ENCODE peak calls at places on chromosomes 3 and 15, in ten cellular contexts. Q, L, N, O, U, Y, Z, K, F and B are unnamed samples.

GRCh38 chr15:29034151-29034550 is 148.4 kb downstream of the APBA2 start:
- DNase-seq in Q (peak; percentile 44), L (no peak), N (no peak), O (no peak), U (no peak), Y (no peak), Z (no peak), K (no peak), F (no peak), B (no peak)

GRCh38 chr3:9248232-9249191 is 934 bp downstream of the SRGAP3 start:
- DNase-seq in Q (no peak), L (no peak), N (peak; percentile 37), O (no peak), U (peak; percentile 32), Y (no peak), Z (peak; percentile 69), K (no peak), F (no peak), B (peak; percentile 13)

GRCh38 chr15:70269991-70270751 is 172.5 kb upstream of the TLE3 start:
- DNase-seq in Q (no peak), L (peak; percentile 47), N (no peak), O (peak; percentile 63), U (no peak), Y (no peak), Z (peak; percentile 85), K (peak; percentile 49), F (no peak), B (peak; percentile 76)

GRCh38 chr3:133563186-133563591 is 10.3 kb upstream of the CDV3 start:
- DNase-seq in Q (peak; percentile 38), L (no peak), N (no peak), O (no peak), U (no peak), Y (no peak), Z (no peak), K (no peak), F (no peak), B (no peak)

GRCh38 chr3:101166150-101166549 is 154.2 kb downstream of the IMPG2 start:
- DNase-seq in Q (no peak), L (no peak), N (no peak), O (no peak), U (no peak), Y (no peak), Z (no peak), K (no peak), F (no peak), B (no peak)

GRCh38 chr3:70056081-70056480 is 56.5 kb downstream of the SAMMSON start:
- DNase-seq in Q (no peak), L (no peak), N (no peak), O (no peak), U (no peak), Y (no peak), Z (no peak), K (no peak), F (no peak), B (no peak)

GRCh38 chr3:74027121-74027520 is 402.4 kb upstream of the PDZRN3 start:
- DNase-seq in Q (no peak), L (no peak), N (no peak), O (no peak), U (no peak), Y (no peak), Z (no peak), K (no peak), F (no peak), B (no peak)

GRCh38 chr15:43912991-43913927 is 86.5 kb downstream of the WDR76 start:
- DNase-seq in Q (peak; percentile 99), L (no peak), N (no peak), O (no peak), U (no peak), Y (no peak), Z (peak; percentile 96), K (no peak), F (peak; percentile 14), B (peak; percentile 35)

GRCh38 chr3:58998476-58999117 is 51.2 kb downstream of the CFAP20DC start:
- DNase-seq in Q (peak; percentile 95), L (no peak), N (no peak), O (no peak), U (no peak), Y (no peak), Z (peak; percentile 98), K (no peak), F (peak; percentile 86), B (peak; percentile 28)

GRCh38 chr15:45456212-45457106 is 66.1 kb downstream of the SLC30A4 start:
- DNase-seq in Q (peak; percentile 100), L (no peak), N (peak; percentile 94), O (no peak), U (peak; percentile 55), Y (peak; percentile 57), Z (peak; percentile 98), K (peak; percentile 80), F (peak; percentile 81), B (peak; percentile 30)

GRCh38 chr3:124995460-124995994 is 60.3 kb downstream of the HEG1 start:
- DNase-seq in Q (no peak), L (peak; percentile 39), N (peak; percentile 31), O (peak; percentile 72), U (peak; percentile 55), Y (peak; percentile 54), Z (peak; percentile 75), K (peak; percentile 59), F (peak; percentile 47), B (peak; percentile 71)

GRCh38 chr15:77030042-77030927 is 35.4 kb downstream of the PSTPIP1 start:
- DNase-seq in Q (no peak), L (no peak), N (no peak), O (peak; percentile 48), U (peak; percentile 19), Y (peak; percentile 44), Z (no peak), K (peak; percentile 1), F (no peak), B (peak; percentile 80)

DNA sequence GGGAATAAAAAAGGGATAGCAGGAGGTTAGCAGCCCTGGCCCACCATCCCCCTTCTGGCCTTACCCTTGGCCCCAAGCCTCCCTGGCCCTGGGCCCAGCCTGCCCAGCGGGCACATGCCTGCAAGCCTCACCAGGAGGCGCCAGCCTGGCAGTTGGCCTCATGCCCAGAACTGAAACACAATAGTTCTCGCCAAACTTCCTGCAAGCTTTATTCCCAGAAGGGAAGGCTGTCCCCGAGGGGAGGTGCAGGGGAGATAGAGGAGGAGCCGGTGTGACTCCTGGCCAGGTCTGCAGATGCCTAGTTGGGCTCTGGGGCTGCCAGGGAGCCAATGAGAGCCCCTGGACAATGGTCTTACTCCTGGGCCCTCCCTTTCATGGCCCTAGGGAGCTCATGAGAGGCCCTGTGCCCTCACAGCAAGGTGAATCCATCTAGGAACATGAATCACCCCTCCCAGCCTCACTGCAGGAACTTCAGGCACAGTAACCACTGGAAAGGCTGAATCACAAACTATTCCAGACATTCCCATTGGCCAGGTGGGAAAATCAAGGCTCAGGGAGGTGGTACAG is 4.0 kb downstream of the CCDC33 start:
- DNase-seq in Q (peak; percentile 57), L (peak; percentile 88), N (peak; percentile 31), O (peak; percentile 87), U (peak; percentile 95), Y (peak; percentile 86), Z (peak; percentile 96), K (peak; percentile 94), F (no peak), B (peak; percentile 99)
- H3K4me1 ChIP-seq in Q (peaks cover 23% of the 10 kb centered on the region), L (peaks cover 29% of the 10 kb centered on the region), N (peaks cover 8% of the 10 kb centered on the region), O (peaks cover 16% of the 10 kb centered on the region), U (peaks cover 34% of the 10 kb centered on the region), Y (peaks cover 25% of the 10 kb centered on the region), Z (peaks cover 29% of the 10 kb centered on the region), K (peaks cover 32% of the 10 kb centered on the region), F (no peaks in the 10 kb centered on the region), B (peaks cover 55% of the 10 kb centered on the region)

DNA sequence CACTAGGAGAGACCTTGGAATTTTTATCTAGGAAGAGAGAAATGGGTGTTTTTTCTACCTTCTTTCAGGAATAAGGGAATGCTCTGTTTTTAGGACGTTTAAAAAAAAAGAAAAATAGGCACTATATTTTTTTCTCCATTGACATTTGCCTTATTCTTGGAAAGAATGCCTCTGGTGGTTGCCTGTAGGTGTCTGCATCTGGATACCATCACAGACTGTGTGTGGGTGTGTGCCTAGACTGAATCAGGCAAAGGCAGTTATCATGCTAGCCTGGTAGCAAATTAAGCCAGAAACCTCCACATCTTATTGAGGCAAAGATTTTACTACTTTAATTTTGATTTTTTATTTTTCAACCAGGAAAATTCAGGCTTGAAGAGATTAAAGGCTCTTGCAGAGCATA is 513.6 kb upstream of the KCNMB2 start:
- DNase-seq in Q (peak; percentile 16), L (no peak), N (no peak), O (no peak), U (no peak), Y (no peak), Z (no peak), K (no peak), F (peak; percentile 4), B (no peak)
- TF ChIP-seq CTCF in Q (no peak), L (no peak), N (no peak), O (no peak), U (no peak), Y (no peak), Z (no peak), K (no peak), F (no peak), B (no peak)

DNA sequence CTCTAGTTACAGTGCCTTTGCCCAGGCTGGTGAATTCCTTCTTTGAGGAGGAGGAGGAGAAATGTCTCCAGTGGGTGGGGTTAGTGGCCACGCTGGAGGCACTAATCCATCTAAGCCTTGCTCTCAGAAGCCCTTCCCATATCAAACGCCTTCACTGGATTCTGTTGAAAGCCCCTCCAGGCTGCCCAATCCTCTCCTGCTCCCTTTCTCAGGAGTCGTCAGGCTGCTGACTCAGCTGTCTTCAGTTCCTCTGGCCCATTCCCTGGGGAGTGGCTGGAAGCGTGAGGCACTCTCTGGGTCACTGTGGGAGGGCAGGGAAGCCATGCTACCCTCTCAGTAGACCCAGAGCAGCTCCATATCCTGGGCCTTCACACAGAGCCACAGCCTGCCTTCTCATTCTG is 2.7 kb downstream of the AP2M1 start:
- DNase-seq in Q (peak; percentile 29), L (no peak), N (no peak), O (peak; percentile 56), U (no peak), Y (no peak), Z (no peak), K (no peak), F (no peak), B (no peak)
- H3K4me1 ChIP-seq in Q (peaks cover 43% of the 10 kb centered on the region), L (peaks cover 34% of the 10 kb centered on the region), N (peaks cover 13% of the 10 kb centered on the region), O (peaks cover 36% of the 10 kb centered on the region), U (peaks cover 54% of the 10 kb centered on the region), Y (peaks cover 36% of the 10 kb centered on the region), Z (peaks cover 40% of the 10 kb centered on the region), K (peaks cover 34% of the 10 kb centered on the region), F (peaks cover 32% of the 10 kb centered on the region), B (peaks cover 7% of the 10 kb centered on the region)

GRCh38 chr3:54150864-54151467 is 28.6 kb downstream of the CACNA2D3 start:
- DNase-seq in Q (no peak), L (no peak), N (no peak), O (no peak), U (no peak), Y (no peak), Z (no peak), K (no peak), F (no peak), B (no peak)

DNA sequence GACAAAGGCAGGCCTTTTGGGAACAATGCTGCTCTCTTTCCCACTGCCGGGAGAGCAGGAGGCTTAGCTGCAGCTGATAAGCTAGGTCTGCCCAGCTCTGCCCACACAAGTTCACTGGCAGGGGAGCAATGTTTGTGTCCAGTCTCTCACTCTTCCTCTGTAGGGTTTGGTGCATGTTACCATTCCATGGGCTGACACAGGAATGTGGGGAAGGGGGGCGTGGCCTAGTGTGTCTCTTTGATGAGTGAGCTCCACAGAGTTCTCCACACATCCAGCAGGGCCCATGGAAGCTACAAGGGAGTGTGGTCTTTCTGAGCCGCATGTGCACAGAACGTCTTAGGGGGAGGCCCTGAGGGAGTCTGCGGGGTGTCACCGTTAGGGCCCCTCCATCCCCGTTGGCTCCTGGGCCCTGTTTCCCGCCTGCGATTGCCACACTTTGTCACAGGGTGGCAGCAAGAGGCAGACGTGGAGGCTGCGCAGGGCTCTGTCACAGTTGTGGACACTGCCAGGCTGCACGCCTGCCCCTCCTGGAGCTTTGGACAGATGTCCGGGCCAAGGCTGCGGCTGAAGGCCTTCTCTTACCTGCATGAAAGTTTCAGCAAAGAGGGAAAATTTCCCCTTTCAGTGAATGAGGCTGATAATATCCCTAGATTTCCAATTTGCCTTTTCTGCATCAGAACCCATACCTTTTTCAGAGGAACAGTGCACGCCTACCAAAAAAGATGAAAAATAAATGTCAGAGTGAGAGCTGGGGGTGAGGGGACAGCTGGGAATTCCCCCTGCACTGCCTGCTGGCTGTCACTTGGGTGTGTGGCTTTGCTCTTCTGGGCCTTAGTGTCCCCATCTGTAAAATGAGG is 24.3 kb downstream of the CACNA2D3 start:
- DNase-seq in Q (no peak), L (peak; percentile 63), N (no peak), O (peak; percentile 85), U (peak; percentile 67), Y (peak; percentile 64), Z (peak; percentile 52), K (peak; percentile 65), F (peak; percentile 16), B (peak; percentile 66)
- TF ChIP-seq CTCF in Q (peak; percentile 23), L (peak; percentile 70), N (peak; percentile 55), O (peak; percentile 79), U (no peak), Y (peak; percentile 59), Z (peak; percentile 73), K (peak; percentile 48), F (peak; percentile 65), B (peak; percentile 75)